ENCODE peak calls at places on chromosomes 3 and 15, in seven cellular contexts. M is H1, K is mesenchymal stem cell, I is H9, C is neuronal stem cell, J is IMR-90, R is trophoblast cell. X is an unnamed sample.

GRCh38 chr15:78182821-78183220 is 33.7 kb downstream of the IDH3A start:
- DNase-seq in M (no peak), K (no peak), I (no peak), C (no peak), J (no peak), R (no peak), X (no peak)

GRCh38 chr3:32457971-32458471 is 44.6 kb downstream of the CMTM6 start:
- DNase-seq in M (no peak), K (no peak), I (no peak), C (no peak), J (no peak), R (no peak), X (peak)

GRCh38 chr3:29720660-29721059 is 439.8 kb downstream of the RBMS3 start:
- DNase-seq in M (no peak), K (no peak), I (no peak), C (no peak), J (no peak), R (no peak), X (no peak)

GRCh38 chr15:99733268-99734039 is at the start of gene LYSMD4:
- DNase-seq in M (peak), K (peak), I (peak), C (peak), J (peak), R (peak), X (peak)

GRCh38 chr3:151012753-151013152 is 40.2 kb upstream of the CLRN1 start:
- DNase-seq in M (no peak), K (no peak), I (no peak), C (no peak), J (no peak), R (no peak), X (peak)

GRCh38 chr15:85579011-85579701 is 198.8 kb downstream of the AKAP13 start:
- DNase-seq in M (no peak), K (no peak), I (no peak), C (no peak), J (no peak), R (peak), X (no peak)

GRCh38 chr3:169665264-169666078 is 2.0 kb upstream of the MECOM start:
- DNase-seq in M (no peak), K (no peak), I (no peak), C (peak), J (no peak), R (no peak), X (no peak)

GRCh38 chr3:1892459-1892858 is 206.2 kb upstream of the CNTN4 start:
- DNase-seq in M (no peak), K (no peak), I (no peak), C (no peak), J (no peak), R (no peak), X (no peak)

GRCh38 chr3:113834983-113835382 is 3.6 kb upstream of the GRAMD1C start:
- DNase-seq in M (no peak), K (peak), I (no peak), C (no peak), J (peak), R (no peak), X (no peak)

GRCh38 chr3:146300756-146301155 is 49.9 kb upstream of the PLSCR4 start:
- DNase-seq in M (no peak), K (no peak), I (no peak), C (no peak), J (no peak), R (no peak), X (no peak)

GRCh38 chr15:25243800-25244097 is 195.1 kb downstream of the UBE3A start:
- DNase-seq in M (no peak), K (no peak), I (peak), C (no peak), J (no peak), R (no peak), X (no peak)

GRCh38 chr3:119297169-119297568 is 3.0 kb downstream of the ARHGAP31 start:
- DNase-seq in M (no peak), K (peak), I (no peak), C (no peak), J (peak), R (no peak), X (no peak)

GRCh38 chr3:119294889-119295769 is 946 bp downstream of the ARHGAP31 start:
- DNase-seq in M (no peak), K (peak), I (peak), C (peak), J (peak), R (no peak), X (peak)

GRCh38 chr3:119298565-119298941 is 4.4 kb downstream of the ARHGAP31 start:
- DNase-seq in M (no peak), K (no peak), I (no peak), C (no peak), J (no peak), R (no peak), X (no peak)

GRCh38 chr3:119295816-119296484 is 1.8 kb downstream of the ARHGAP31 start:
- DNase-seq in M (no peak), K (peak), I (no peak), C (no peak), J (no peak), R (no peak), X (no peak)

GRCh38 chr3:119296723-119297122 is 2.5 kb downstream of the ARHGAP31 start:
- DNase-seq in M (no peak), K (no peak), I (no peak), C (no peak), J (no peak), R (no peak), X (no peak)
- H2BK5ac ChIP-seq in M (no peak), K (peak), I (no peak), C (no peak), J (no peak), R (peak), X (no peak)

GRCh38 chr15:83207622-83208356 is at the start of gene HDGFL3:
- DNase-seq in M (no peak), K (peak), I (peak), C (peak), J (peak), R (no peak), X (peak)

GRCh38 chr15:83210619-83211018 is 3.0 kb upstream of the HDGFL3 start:
- DNase-seq in M (no peak), K (no peak), I (no peak), C (no peak), J (no peak), R (no peak), X (no peak)

GRCh38 chr15:83206971-83207621 is 527 bp downstream of the HDGFL3 start:
- DNase-seq in M (no peak), K (peak), I (peak), C (peak), J (no peak), R (peak), X (peak)

GRCh38 chr15:83208357-83208661 is 686 bp upstream of the HDGFL3 start:
- DNase-seq in M (no peak), K (no peak), I (no peak), C (no peak), J (no peak), R (no peak), X (peak)

GRCh38 chr15:83209333-83209732 is 1.7 kb upstream of the HDGFL3 start:
- DNase-seq in M (no peak), K (no peak), I (peak), C (no peak), J (no peak), R (no peak), X (peak)
- H2AK5ac ChIP-seq in M (no peak), K (no peak), I (no peak), C (no peak), J (no peak), R (no peak), X (no peak)

DNA sequence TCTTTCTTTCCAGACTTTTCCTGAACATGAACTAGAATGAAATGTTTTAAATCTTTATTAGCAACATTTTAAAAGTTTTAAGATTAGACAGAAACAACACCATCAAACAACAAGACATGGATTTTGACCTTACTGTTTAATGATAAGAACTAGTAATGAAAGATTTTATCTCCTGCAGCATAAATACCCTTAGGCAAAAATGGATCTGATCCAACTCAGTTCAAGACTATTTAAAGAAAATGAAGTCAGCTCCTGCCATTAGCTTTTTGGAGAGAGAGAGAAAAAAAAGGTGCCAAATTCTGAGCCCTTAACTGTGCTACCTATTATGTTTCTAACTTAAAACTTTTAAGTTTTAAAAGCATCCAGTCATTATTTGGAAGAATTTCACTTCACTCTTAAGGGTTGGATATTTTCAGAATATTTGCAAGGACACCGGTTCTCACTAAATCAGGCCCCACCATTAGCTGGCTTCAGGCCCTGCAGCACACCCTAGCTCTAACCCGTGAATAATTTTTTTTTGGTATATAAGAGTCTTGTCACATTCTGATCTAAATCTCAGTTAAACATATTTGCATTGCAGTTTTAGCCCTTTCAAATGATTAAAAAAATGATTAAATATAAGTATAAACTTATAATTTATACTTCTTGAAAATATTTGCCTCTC is 60.0 kb downstream of the NR1I2 start:
- DNase-seq in M (no peak), K (peak), I (no peak), C (no peak), J (peak), R (no peak), X (peak)
- H2BK5ac ChIP-seq in M (no peak), K (no peak), I (no peak), C (no peak), J (no peak), R (no peak), X (no peak)

DNA sequence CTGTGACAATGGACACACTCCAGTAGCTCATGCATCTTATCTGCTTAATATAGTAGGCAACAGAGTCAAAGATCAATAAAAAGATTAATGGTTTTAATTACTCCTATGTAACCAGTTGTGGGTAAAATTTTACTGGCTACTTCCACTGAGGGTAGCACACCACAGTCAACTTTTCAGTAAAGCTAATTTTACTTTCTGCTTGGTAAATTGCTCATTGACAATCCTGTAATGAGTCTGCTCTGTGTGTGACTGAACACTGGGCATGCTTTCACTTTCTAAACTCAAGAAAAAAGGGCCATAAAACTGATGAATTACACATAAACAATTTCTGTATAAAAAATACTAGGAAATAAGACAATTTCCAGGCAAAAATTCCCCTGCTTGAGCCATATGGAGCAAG is 838.3 kb downstream of the VGLL3 start:
- DNase-seq in M (no peak), K (no peak), I (no peak), C (no peak), J (no peak), R (no peak), X (no peak)
- H2AK5ac ChIP-seq in M (no peak), K (no peak), I (no peak), C (no peak), J (no peak), R (no peak), X (no peak)

GRCh38 chr3:69342074-69342473 is 43.8 kb downstream of the FRMD4B start:
- DNase-seq in M (no peak), K (peak), I (no peak), C (no peak), J (no peak), R (no peak), X (no peak)

GRCh38 chr3:69343875-69344274 is 42.0 kb downstream of the FRMD4B start:
- DNase-seq in M (no peak), K (no peak), I (no peak), C (no peak), J (no peak), R (no peak), X (no peak)

GRCh38 chr3:69339766-69340165 is 46.1 kb downstream of the FRMD4B start:
- DNase-seq in M (no peak), K (no peak), I (no peak), C (no peak), J (no peak), R (no peak), X (no peak)

DNA sequence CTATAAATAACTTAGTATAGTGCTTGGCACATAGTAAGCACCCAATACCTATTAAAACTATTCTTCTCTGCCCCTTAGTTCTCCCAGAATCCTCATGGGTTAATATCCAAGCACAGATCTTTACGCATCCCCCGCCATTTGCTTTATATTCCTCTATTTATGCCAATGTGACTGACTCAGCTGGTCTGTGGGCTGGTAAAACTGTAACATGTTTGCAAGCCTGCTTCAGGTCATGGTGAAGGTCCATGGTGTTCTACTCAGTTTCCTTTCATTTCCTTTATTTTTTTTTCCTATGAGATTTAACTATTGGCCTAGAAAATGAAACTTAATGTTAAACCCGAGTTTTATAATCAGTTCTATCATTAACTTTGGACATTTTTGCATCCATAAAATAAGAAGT is 47.0 kb downstream of the FRMD4B start:
- DNase-seq in M (no peak), K (no peak), I (no peak), C (no peak), J (no peak), R (no peak), X (no peak)
- H2BK5ac ChIP-seq in M (no peak), K (no peak), I (no peak), C (no peak), J (no peak), R (no peak), X (no peak)

GRCh38 chr3:106386050-106386449 is 517.2 kb upstream of the CBLB start:
- DNase-seq in M (no peak), K (no peak), I (no peak), C (no peak), J (no peak), R (no peak), X (no peak)
- H2AK5ac ChIP-seq in M (no peak), K (no peak), I (no peak), C (no peak), J (no peak), R (no peak), X (no peak)

GRCh38 chr3:64150527-64151238 is 74.6 kb downstream of the PRICKLE2 start:
- DNase-seq in M (no peak), K (peak), I (no peak), C (no peak), J (peak), R (peak), X (no peak)

GRCh38 chr3:64152100-64152499 is 73.2 kb downstream of the PRICKLE2 start:
- DNase-seq in M (no peak), K (peak), I (no peak), C (no peak), J (peak), R (no peak), X (no peak)

GRCh38 chr3:64149886-64150285 is 75.4 kb downstream of the PRICKLE2 start:
- DNase-seq in M (no peak), K (no peak), I (no peak), C (no peak), J (no peak), R (no peak), X (no peak)

GRCh38 chr3:64152676-64153466 is 72.4 kb downstream of the PRICKLE2 start:
- DNase-seq in M (no peak), K (no peak), I (no peak), C (no peak), J (no peak), R (no peak), X (no peak)

DNA sequence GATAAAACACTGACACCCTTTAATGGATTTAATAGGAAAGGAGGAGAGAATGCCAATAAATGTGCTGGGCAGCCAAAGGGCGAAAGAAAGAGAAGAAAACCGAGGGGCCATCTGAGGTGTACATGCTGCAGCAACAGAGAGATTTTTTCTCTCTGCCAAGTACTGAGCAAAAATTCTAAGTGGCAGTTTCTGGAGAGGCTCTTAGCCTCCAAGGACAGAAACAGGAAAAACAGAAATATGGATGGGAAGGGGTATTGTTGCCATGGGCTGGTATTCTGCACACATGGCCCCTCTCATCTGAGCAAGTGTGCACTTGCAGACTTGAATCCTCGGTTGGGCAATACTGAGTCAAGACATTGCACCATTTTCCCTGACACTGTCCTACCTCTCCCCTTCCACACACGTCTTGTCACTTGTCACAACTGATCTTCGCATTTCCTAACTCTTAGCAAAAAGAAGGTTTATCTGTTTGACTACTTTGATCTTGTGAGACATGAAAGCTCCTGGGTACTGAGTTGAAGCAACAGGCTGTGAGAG is 73.9 kb downstream of the PRICKLE2 start:
- DNase-seq in M (no peak), K (peak), I (no peak), C (no peak), J (no peak), R (no peak), X (no peak)
- H2BK5ac ChIP-seq in M (no peak), K (no peak), I (no peak), C (no peak), J (peak), R (peak), X (no peak)

GRCh38 chr15:30943654-30944335 is 40.1 kb downstream of the FAN1 start:
- DNase-seq in M (no peak), K (no peak), I (no peak), C (no peak), J (no peak), R (no peak), X (no peak)

GRCh38 chr15:30940359-30940758 is 36.6 kb downstream of the FAN1 start:
- DNase-seq in M (no peak), K (no peak), I (no peak), C (no peak), J (no peak), R (no peak), X (no peak)

GRCh38 chr15:30939161-30939560 is 35.4 kb downstream of the FAN1 start:
- DNase-seq in M (no peak), K (no peak), I (no peak), C (no peak), J (no peak), R (no peak), X (no peak)

GRCh38 chr15:30941520-30941919 is 37.8 kb downstream of the FAN1 start:
- DNase-seq in M (no peak), K (no peak), I (peak), C (no peak), J (no peak), R (no peak), X (peak)
- H2AK5ac ChIP-seq in M (no peak), K (no peak), I (no peak), C (no peak), J (no peak), R (no peak), X (no peak)

GRCh38 chr15:94644433-94644832 is 413.1 kb downstream of the MCTP2 start:
- DNase-seq in M (no peak), K (no peak), I (no peak), C (no peak), J (no peak), R (no peak), X (no peak)
- H2BK5ac ChIP-seq in M (no peak), K (no peak), I (no peak), C (no peak), J (no peak), R (no peak), X (no peak)

GRCh38 chr3:57661404-57661803 is 31.5 kb downstream of the DENND6A start:
- DNase-seq in M (no peak), K (no peak), I (no peak), C (no peak), J (no peak), R (no peak), X (no peak)
- H2AK5ac ChIP-seq in M (no peak), K (no peak), I (no peak), C (no peak), J (no peak), R (no peak), X (no peak)